ENCODE peak calls at places on chromosomes 16 and 17, in seven cellular contexts. K is GM13977; L is heart left ventricle; Y is K562; X is Calu3; O is CD4-positive, alpha-beta T cell; S is fibroblast of the aortic adventitia. I is an unnamed sample.

GRCh38 chr16:72537684-72538083 is 365.7 kb upstream of the PMFBP1 start:
- DNase-seq in K (no peak), L (no peak), Y (no peak), X (no peak), O (no peak), S (peak), I (no peak)

GRCh38 chr17:43803758-43804157 is 23.5 kb downstream of the CFAP97D1 start:
- DNase-seq in K (no peak), L (no peak), Y (no peak), X (no peak), O (no peak), S (peak), I (peak)

GRCh38 chr16:86591270-86591669 is 12.9 kb downstream of the FOXL1 start:
- DNase-seq in K (no peak), L (no peak), Y (no peak), X (no peak), O (no peak), S (no peak), I (no peak)

GRCh38 chr17:68792042-68792685 is 163.0 kb downstream of the ABCA8 start:
- DNase-seq in K (no peak), L (no peak), Y (no peak), X (no peak), O (no peak), S (peak), I (no peak)

GRCh38 chr16:5885521-5885920 is 787.9 kb upstream of the EEF2KMT start:
- DNase-seq in K (no peak), L (no peak), Y (no peak), X (no peak), O (no peak), S (no peak), I (no peak)

GRCh38 chr17:50931003-50931878 is 65.1 kb upstream of the TOB1 start:
- DNase-seq in K (peak), L (peak), Y (peak), X (peak), O (peak), S (peak), I (peak)

GRCh38 chr17:43570518-43570928 is 24.4 kb upstream of the ETV4 start:
- DNase-seq in K (no peak), L (no peak), Y (no peak), X (no peak), O (no peak), S (no peak), I (no peak)

GRCh38 chr16:73616186-73616585 is 568.3 kb upstream of the ZFHX3 start:
- DNase-seq in K (no peak), L (no peak), Y (peak), X (no peak), O (no peak), S (no peak), I (no peak)

GRCh38 chr16:74501484-74502479 is 80.5 kb upstream of the CLEC18B start:
- DNase-seq in K (no peak), L (no peak), Y (no peak), X (no peak), O (no peak), S (no peak), I (no peak)

GRCh38 chr16:11106726-11107125 is 149.3 kb downstream of the SOCS1 start:
- DNase-seq in K (no peak), L (no peak), Y (no peak), X (no peak), O (no peak), S (no peak), I (no peak)

GRCh38 chr17:19533718-19534561 is at the start of gene SLC47A1:
- DNase-seq in K (peak), L (no peak), Y (no peak), X (peak), O (no peak), S (peak), I (peak)

GRCh38 chr16:26731729-26732128 is 335.0 kb upstream of the C16orf82 start:
- DNase-seq in K (no peak), L (no peak), Y (no peak), X (no peak), O (no peak), S (no peak), I (no peak)

GRCh38 chr17:36705651-36706436 is 104.5 kb downstream of the MRM1 start:
- DNase-seq in K (peak), L (no peak), Y (peak), X (peak), O (peak), S (peak), I (peak)

GRCh38 chr16:24988137-24988535 is 27.0 kb downstream of the ARHGAP17 start:
- DNase-seq in K (no peak), L (no peak), Y (no peak), X (no peak), O (no peak), S (peak), I (no peak)

GRCh38 chr17:43430936-43431649 is 32.3 kb downstream of the ARL4D start:
- DNase-seq in K (no peak), L (no peak), Y (no peak), X (no peak), O (no peak), S (no peak), I (no peak)

GRCh38 chr17:39769974-39770587 is 32.3 kb downstream of the GRB7 start:
- DNase-seq in K (peak), L (no peak), Y (no peak), X (peak), O (peak), S (peak), I (no peak)

GRCh38 chr16:2178321-2179106 is 17.9 kb downstream of the CASKIN1 start:
- DNase-seq in K (no peak), L (no peak), Y (peak), X (no peak), O (no peak), S (no peak), I (peak)

GRCh38 chr16:88922114-88922825 is 54.7 kb downstream of the CBFA2T3 start:
- DNase-seq in K (no peak), L (peak), Y (no peak), X (peak), O (no peak), S (peak), I (no peak)

GRCh38 chr16:60636117-60636516 is 1400.1 kb downstream of the CDH8 start:
- DNase-seq in K (no peak), L (no peak), Y (no peak), X (no peak), O (no peak), S (no peak), I (no peak)

GRCh38 chr17:38325221-38325851 is 18.4 kb downstream of the GPR179 start:
- DNase-seq in K (no peak), L (no peak), Y (no peak), X (no peak), O (no peak), S (peak), I (no peak)

GRCh38 chr17:17042851-17043667 is 802 bp downstream of the MPRIP start:
- DNase-seq in K (no peak), L (no peak), Y (no peak), X (no peak), O (no peak), S (peak), I (peak)

GRCh38 chr16:12544477-12545291 is 259.0 kb downstream of the CPPED1 start:
- DNase-seq in K (no peak), L (no peak), Y (no peak), X (no peak), O (no peak), S (no peak), I (no peak)

GRCh38 chr16:56576585-56577299 is 11.9 kb downstream of the MT4 start:
- DNase-seq in K (peak), L (peak), Y (peak), X (peak), O (peak), S (peak), I (peak)

GRCh38 chr16:27921134-27921533 is 142.4 kb downstream of the GSG1L start:
- DNase-seq in K (no peak), L (no peak), Y (no peak), X (no peak), O (no peak), S (no peak), I (no peak)

GRCh38 chr17:8048236-8048635 is 9.4 kb downstream of the ALOX15B start:
- DNase-seq in K (no peak), L (no peak), Y (no peak), X (no peak), O (no peak), S (no peak), I (no peak)

GRCh38 chr17:4074831-4075495 is 67.9 kb downstream of the ZZEF1 start:
- DNase-seq in K (peak), L (no peak), Y (peak), X (peak), O (no peak), S (peak), I (peak)

GRCh38 chr17:42221886-42222745 is 27.8 kb upstream of the GHDC start:
- DNase-seq in K (peak), L (no peak), Y (peak), X (peak), O (peak), S (peak), I (peak)

GRCh38 chr17:3859895-3860294 is 13.8 kb upstream of the NCBP3 start:
- DNase-seq in K (no peak), L (no peak), Y (no peak), X (no peak), O (no peak), S (no peak), I (no peak)

GRCh38 chr16:1343428-1344242 is 8.0 kb downstream of the TSR3 start:
- DNase-seq in K (no peak), L (no peak), Y (no peak), X (no peak), O (no peak), S (no peak), I (no peak)

GRCh38 chr17:78135858-78136500 is 5.4 kb downstream of the TMC8 start:
- DNase-seq in K (no peak), L (no peak), Y (peak), X (no peak), O (no peak), S (no peak), I (no peak)

GRCh38 chr17:32259596-32259995 is 6.0 kb upstream of the RHBDL3 start:
- DNase-seq in K (no peak), L (no peak), Y (no peak), X (no peak), O (no peak), S (peak), I (no peak)

GRCh38 chr17:2049333-2050245 is 5.3 kb upstream of the HIC1 start:
- DNase-seq in K (peak), L (peak), Y (peak), X (peak), O (peak), S (peak), I (peak)

GRCh38 chr17:68353121-68353521 is 61.8 kb downstream of the ARSG start:
- DNase-seq in K (no peak), L (no peak), Y (no peak), X (no peak), O (no peak), S (no peak), I (no peak)

GRCh38 chr17:73311428-73311780 is 397 bp downstream of the CDC42EP4 start:
- DNase-seq in K (no peak), L (no peak), Y (no peak), X (no peak), O (no peak), S (no peak), I (no peak)

GRCh38 chr16:49183911-49184310 is 97.7 kb downstream of the CBLN1 start:
- DNase-seq in K (no peak), L (no peak), Y (peak), X (peak), O (no peak), S (no peak), I (peak)

GRCh38 chr17:21678451-21679081 is 13.8 kb upstream of the KCNJ18 start:
- DNase-seq in K (no peak), L (no peak), Y (peak), X (no peak), O (no peak), S (no peak), I (no peak)

GRCh38 chr16:58661199-58661830 is 23.3 kb downstream of the SLC38A7 start:
- DNase-seq in K (peak), L (peak), Y (peak), X (peak), O (no peak), S (peak), I (peak)

GRCh38 chr16:70644763-70645597 is 1.4 kb upstream of the IL34 start:
- DNase-seq in K (no peak), L (no peak), Y (peak), X (peak), O (no peak), S (no peak), I (no peak)
- TF ChIP-seq CTCF in K (no peak), L (no peak), Y (peak), X (no peak), O (no peak), S (no peak), I (no peak)

GRCh38 chr16:66605177-66605999 is 884 bp downstream of the CMTM3 start:
- DNase-seq in K (peak), L (peak), Y (peak), X (peak), O (no peak), S (peak), I (peak)
- TF ChIP-seq CTCF in K (no peak), L (no peak), Y (no peak), X (no peak), O (no peak), S (no peak), I (no peak)

GRCh38 chr16:65697061-65697460 is 575.2 kb upstream of the CDH11 start:
- DNase-seq in K (no peak), L (no peak), Y (no peak), X (no peak), O (no peak), S (peak), I (no peak)
- TF ChIP-seq CTCF in K (no peak), L (no peak), Y (no peak), X (no peak), O (no peak), S (peak), I (no peak)

DNA sequence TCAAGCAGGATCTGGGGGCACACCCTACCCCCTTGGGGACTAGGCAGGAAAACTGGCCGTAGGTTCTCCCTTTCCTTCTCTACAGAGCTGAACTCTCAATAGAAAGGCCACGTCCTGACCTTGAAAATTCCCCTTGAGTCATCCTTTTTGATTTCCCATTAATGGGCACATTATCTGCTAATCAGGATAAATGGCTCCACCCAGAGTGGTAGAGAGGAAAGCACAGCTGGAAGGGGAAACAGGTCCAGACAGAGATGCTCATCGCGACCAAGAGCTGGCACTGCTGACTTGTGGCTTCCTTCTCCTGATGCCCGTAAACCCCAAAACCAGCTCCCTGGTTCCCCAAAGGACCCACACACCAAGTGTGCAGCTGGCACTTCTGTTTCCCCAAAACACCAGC is 206.5 kb upstream of the CDH5 start:
- DNase-seq in K (no peak), L (no peak), Y (no peak), X (no peak), O (no peak), S (peak), I (no peak)
- TF ChIP-seq CTCF in K (no peak), L (no peak), Y (no peak), X (no peak), O (no peak), S (peak), I (no peak)

GRCh38 chr17:77098884-77099545 is 41.8 kb upstream of the SEC14L1 start:
- DNase-seq in K (no peak), L (peak), Y (no peak), X (no peak), O (no peak), S (peak), I (no peak)

GRCh38 chr17:77097772-77098171 is 43.0 kb upstream of the SEC14L1 start:
- DNase-seq in K (no peak), L (no peak), Y (no peak), X (no peak), O (no peak), S (no peak), I (no peak)

GRCh38 chr17:77100009-77100408 is 40.8 kb upstream of the SEC14L1 start:
- DNase-seq in K (no peak), L (peak), Y (no peak), X (peak), O (no peak), S (no peak), I (no peak)

GRCh38 chr17:77095461-77095860 is 45.3 kb upstream of the SEC14L1 start:
- DNase-seq in K (no peak), L (no peak), Y (no peak), X (no peak), O (no peak), S (no peak), I (no peak)

GRCh38 chr17:77096570-77097214 is 44.1 kb upstream of the SEC14L1 start:
- DNase-seq in K (peak), L (no peak), Y (no peak), X (no peak), O (no peak), S (peak), I (no peak)
- TF ChIP-seq CTCF in K (peak), L (peak), Y (peak), X (peak), O (peak), S (peak), I (peak)

GRCh38 chr17:59558953-59559352 is 6.5 kb upstream of the DHX40 start:
- DNase-seq in K (no peak), L (no peak), Y (no peak), X (no peak), O (no peak), S (peak), I (no peak)
- TF ChIP-seq CTCF in K (no peak), L (no peak), Y (peak), X (no peak), O (no peak), S (peak), I (no peak)

DNA sequence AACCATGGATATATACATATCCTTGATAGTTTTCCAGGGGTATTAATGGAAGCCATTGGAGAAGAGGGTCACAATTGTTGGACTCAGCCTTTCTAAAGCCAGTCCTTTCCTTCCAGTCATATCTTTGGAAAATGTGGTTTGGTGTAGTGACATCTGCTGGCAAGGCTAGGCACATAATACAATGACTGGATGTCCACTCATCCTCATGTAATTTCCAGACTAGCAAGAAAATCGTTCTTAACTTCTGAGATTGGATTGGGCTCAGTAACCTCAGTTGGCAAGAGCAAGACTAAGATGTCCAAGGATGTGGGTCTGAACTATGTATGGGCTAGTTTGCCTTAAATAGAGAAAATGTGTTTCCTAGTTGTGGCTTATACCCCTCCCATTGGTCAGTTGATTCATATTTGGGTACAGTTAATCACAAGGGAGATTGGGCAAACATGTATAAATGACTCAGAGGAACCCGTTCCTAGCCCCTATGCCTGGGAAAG is 8.7 kb upstream of the KAT7 start:
- DNase-seq in K (no peak), L (peak), Y (peak), X (peak), O (no peak), S (peak), I (no peak)
- TF ChIP-seq CTCF in K (peak), L (peak), Y (peak), X (peak), O (peak), S (peak), I (peak)

I was measured in nephron progenitor cell.